ENCODE peak calls at places on chromosomes 1 and 21, in six cellular contexts. I is stimulated activated CD4-positive, alpha-beta T cell treated with anti-CD3 and anti-CD28 coated beads, Interleukin-15, amount 100 ng/mL, for 48 hours; P is NCI-H446; H is activated gamma-delta T cell treated with Interleukin-2 at 50 U/mL for 16 hours; D is Ammon's horn; Q is activated T-helper 1 cell treated with Interleukin-2 at 50 U/mL for 16 hours. R is an unnamed sample.

GRCh38 chr1:241950390-241950789 is 7.2 kb upstream of the BECN2 start:
- DNase-seq in I (no peak), P (no peak), H (no peak), D (no peak), Q (no peak), R (no peak)

GRCh38 chr1:229379901-229380300 is 37.1 kb upstream of the CCSAP start:
- DNase-seq in I (no peak), P (no peak), H (no peak), D (no peak), Q (no peak), R (no peak)

GRCh38 chr1:243718893-243719292 is 131.2 kb downstream of the AKT3 start:
- DNase-seq in I (no peak), P (no peak), H (no peak), D (no peak), Q (no peak), R (no peak)

GRCh38 chr1:38418195-38419030 is 371.8 kb upstream of the POU3F1 start:
- DNase-seq in I (no peak), P (no peak), H (no peak), D (peak), Q (no peak), R (no peak)

GRCh38 chr1:233253231-233254038 is 42.1 kb downstream of the PCNX2 start:
- DNase-seq in I (no peak), P (no peak), H (no peak), D (no peak), Q (no peak), R (no peak)

GRCh38 chr1:55323760-55324159 is 108.6 kb upstream of the USP24 start:
- DNase-seq in I (no peak), P (no peak), H (no peak), D (no peak), Q (no peak), R (no peak)

GRCh38 chr21:45146801-45147200 is 72.4 kb downstream of the ADARB1 start:
- DNase-seq in I (no peak), P (no peak), H (no peak), D (no peak), Q (no peak), R (no peak)

GRCh38 chr1:89945852-89946476 is 48.9 kb upstream of the ZNF326 start:
- DNase-seq in I (no peak), P (no peak), H (no peak), D (no peak), Q (no peak), R (no peak)

GRCh38 chr1:220642285-220642684 is 47.9 kb upstream of the C1orf115 start:
- DNase-seq in I (no peak), P (no peak), H (no peak), D (no peak), Q (no peak), R (no peak)

GRCh38 chr1:73617145-73617544 is 580.8 kb downstream of the LRRIQ3 start:
- DNase-seq in I (no peak), P (no peak), H (no peak), D (no peak), Q (no peak), R (no peak)

GRCh38 chr1:37238376-37239224 is 204.3 kb upstream of the GRIK3 start:
- DNase-seq in I (no peak), P (no peak), H (no peak), D (no peak), Q (no peak), R (no peak)

GRCh38 chr1:98865796-98866195 is 138.9 kb downstream of the PLPPR5 start:
- DNase-seq in I (no peak), P (no peak), H (no peak), D (no peak), Q (no peak), R (no peak)

GRCh38 chr1:48831579-48831978 is 54.9 kb upstream of the BEND5 start:
- DNase-seq in I (no peak), P (no peak), H (no peak), D (no peak), Q (no peak), R (no peak)

GRCh38 chr21:45138199-45139002 is 64.0 kb downstream of the ADARB1 start:
- DNase-seq in I (peak), P (peak), H (peak), D (peak), Q (peak), R (peak)

GRCh38 chr1:45050931-45051748 is 39.1 kb downstream of the UROD start:
- DNase-seq in I (no peak), P (no peak), H (no peak), D (no peak), Q (no peak), R (no peak)

GRCh38 chr1:93330196-93330595 is 15.5 kb upstream of the DR1 start:
- DNase-seq in I (no peak), P (no peak), H (no peak), D (no peak), Q (no peak), R (no peak)

GRCh38 chr1:1352784-1353388 is 3.7 kb upstream of the DVL1 start:
- DNase-seq in I (no peak), P (no peak), H (no peak), D (no peak), Q (no peak), R (no peak)

GRCh38 chr21:43923391-43923790 is 58.4 kb downstream of the AGPAT3 start:
- DNase-seq in I (no peak), P (peak), H (no peak), D (peak), Q (no peak), R (no peak)

GRCh38 chr1:201675143-201675542 is 136.2 kb downstream of the NAV1 start:
- DNase-seq in I (no peak), P (no peak), H (no peak), D (no peak), Q (no peak), R (no peak)

GRCh38 chr1:107953551-107953950 is 11.4 kb downstream of the VAV3 start:
- DNase-seq in I (no peak), P (peak), H (no peak), D (no peak), Q (no peak), R (no peak)

GRCh38 chr1:90340604-90341003 is 345.7 kb downstream of the ZNF326 start:
- DNase-seq in I (no peak), P (no peak), H (no peak), D (no peak), Q (no peak), R (no peak)

GRCh38 chr1:208919371-208919770 is 664.1 kb upstream of the CAMK1G start:
- DNase-seq in I (no peak), P (no peak), H (no peak), D (no peak), Q (no peak), R (no peak)

GRCh38 chr1:245764040-245764439 is 609.3 kb downstream of the KIF26B start:
- DNase-seq in I (no peak), P (no peak), H (no peak), D (no peak), Q (no peak), R (no peak)

GRCh38 chr1:113980120-113980519 is 846 bp downstream of the OLFML3 start:
- DNase-seq in I (no peak), P (peak), H (no peak), D (no peak), Q (no peak), R (no peak)

GRCh38 chr1:100458925-100459814 is 78.8 kb upstream of the GPR88 start:
- DNase-seq in I (no peak), P (peak), H (peak), D (peak), Q (peak), R (peak)

GRCh38 chr1:975896-976683 is 5.8 kb downstream of the PERM1 start:
- DNase-seq in I (peak), P (peak), H (peak), D (no peak), Q (peak), R (no peak)

GRCh38 chr1:78274814-78275213 is 216.0 kb upstream of the PTGFR start:
- DNase-seq in I (no peak), P (peak), H (no peak), D (no peak), Q (no peak), R (no peak)

GRCh38 chr1:38454236-38454635 is 405.3 kb downstream of the RRAGC start:
- DNase-seq in I (no peak), P (no peak), H (no peak), D (no peak), Q (no peak), R (no peak)

GRCh38 chr1:156801409-156802121 is 15.1 kb downstream of the SH2D2A start:
- DNase-seq in I (no peak), P (no peak), H (no peak), D (no peak), Q (no peak), R (no peak)

GRCh38 chr1:201709564-201710295 is 119.2 kb upstream of the IPO9 start:
- DNase-seq in I (peak), P (peak), H (peak), D (peak), Q (peak), R (no peak)

R was measured in effector memory CD4-positive, alpha-beta T cell.